ENCODE peak calls at places on chromosomes 1 and 21, in five cellular contexts. E is GM23338, N is neural progenitor cell, K is kidney epithelial cell, U is HL-60. V is an unnamed sample.

GRCh38 chr1:47824297-47824696 is 172.9 kb downstream of the TRABD2B start:
- DNase-seq in N (no peak), U (no peak), E (no peak), K (no peak), V (no peak)

GRCh38 chr1:213201380-213202155 is 150.5 kb downstream of the RPS6KC1 start:
- DNase-seq in E (no peak), N (no peak), K (no peak), U (no peak), V (no peak)

GRCh38 chr1:85445906-85446305 is 19.1 kb downstream of the DDAH1 start:
- DNase-seq in K (no peak), E (no peak), N (no peak), U (no peak), V (no peak)

GRCh38 chr1:205879974-205880373 is 30.0 kb upstream of the PM20D1 start:
- DNase-seq in U (no peak), K (no peak), N (no peak), E (no peak), V (no peak)

GRCh38 chr1:231093158-231093922 is 53.3 kb upstream of the FAM89A start:
- DNase-seq in U (no peak), E (no peak), N (peak), K (no peak), V (no peak)

GRCh38 chr21:34889287-34889536 is 159.9 kb downstream of the RUNX1 start:
- DNase-seq in N (no peak), E (peak), K (no peak), U (peak), V (no peak)

GRCh38 chr21:41321908-41322495 is 5.4 kb downstream of the FAM3B start:
- DNase-seq in E (no peak), K (no peak), U (no peak), N (no peak), V (no peak)

GRCh38 chr1:24745711-24746582 is 700 bp downstream of the CLIC4 start:
- DNase-seq in U (no peak), K (no peak), N (peak), E (peak), V (no peak)

GRCh38 chr21:42495765-42496119 is 282 bp downstream of the RSPH1 start:
- DNase-seq in N (no peak), U (no peak), K (no peak), E (peak), V (no peak)

GRCh38 chr1:47554901-47555300 is 117.1 kb downstream of the FOXD2 start:
- DNase-seq in N (no peak), U (no peak), E (no peak), K (no peak), V (peak)

GRCh38 chr1:51287966-51288365 is 42.4 kb downstream of the TTC39A start:
- DNase-seq in U (no peak), E (no peak), K (no peak), N (no peak), V (no peak)

GRCh38 chr1:224432672-224433040 is 1.9 kb downstream of the WDR26 start:
- DNase-seq in K (no peak), N (peak), U (no peak), E (no peak), V (no peak)

GRCh38 chr1:64624446-64624766 is 120.5 kb upstream of the RAVER2 start:
- DNase-seq in K (peak), N (no peak), E (no peak), U (no peak), V (peak)

GRCh38 chr1:85577421-85578320 is 2.9 kb upstream of the CCN1 start:
- DNase-seq in E (peak), N (peak), K (no peak), U (no peak), V (no peak)

GRCh38 chr1:8939362-8939995 is 6.2 kb upstream of the CA6 start:
- DNase-seq in E (no peak), N (no peak), U (peak), K (no peak), V (no peak)

GRCh38 chr1:184624051-184624450 is 130.6 kb downstream of the EDEM3 start:
- DNase-seq in K (no peak), U (no peak), N (no peak), E (no peak), V (no peak)

GRCh38 chr1:161145832-161146231 is 7.9 kb upstream of the UFC1 start:
- DNase-seq in U (no peak), K (no peak), N (no peak), E (no peak), V (no peak)

GRCh38 chr1:169809370-169810095 is 14.8 kb upstream of the METTL18 start:
- DNase-seq in K (peak), N (peak), U (no peak), E (peak), V (no peak)

GRCh38 chr21:43287111-43287973 is 118.5 kb downstream of the CRYAA start:
- DNase-seq in N (no peak), E (no peak), K (no peak), U (no peak), V (no peak)

GRCh38 chr1:95096218-95096841 is 20.8 kb upstream of the TLCD4 start:
- DNase-seq in U (no peak), E (no peak), N (no peak), K (no peak), V (no peak)

GRCh38 chr1:20593766-20594165 is 4.9 kb downstream of the CDA start:
- DNase-seq in K (no peak), N (no peak), U (no peak), E (no peak), V (no peak)

GRCh38 chr21:35488941-35489340 is 439.8 kb upstream of the RUNX1 start:
- DNase-seq in E (no peak), N (no peak), U (no peak), K (no peak), V (no peak)

GRCh38 chr1:61419681-61420080 is 305.3 kb downstream of the TM2D1 start:
- DNase-seq in U (no peak), K (no peak), N (no peak), E (no peak), V (no peak)

GRCh38 chr1:7727816-7728477 is 43.1 kb upstream of the VAMP3 start:
- DNase-seq in N (no peak), U (no peak), K (no peak), E (no peak), V (no peak)

GRCh38 chr21:34592120-34592561 is 22.8 kb downstream of the RCAN1 start:
- DNase-seq in N (no peak), E (no peak), K (no peak), U (no peak), V (no peak)

GRCh38 chr1:156448134-156448967 is 52.2 kb downstream of the MEF2D start:
- DNase-seq in K (no peak), N (no peak), U (no peak), E (peak), V (no peak)

GRCh38 chr1:220318673-220319072 is 46.4 kb upstream of the RAB3GAP2 start:
- DNase-seq in N (no peak), K (no peak), U (no peak), E (no peak), V (no peak)

GRCh38 chr1:115062542-115063004 is 26.7 kb downstream of the TSPAN2 start:
- DNase-seq in E (no peak), K (no peak), U (peak), N (no peak), V (no peak)

GRCh38 chr1:2801535-2802291 is at the start of gene TTC34:
- DNase-seq in K (no peak), E (peak), U (no peak), N (no peak), V (no peak)
- TF ChIP-seq CTCF in K (peak), E (peak), U (no peak), N (no peak), V (no peak)

GRCh38 chr1:178324003-178324402 is 172.8 kb downstream of the CLEC20A start:
- DNase-seq in E (no peak), N (no peak), K (no peak), U (no peak), V (no peak)

GRCh38 chr1:178328728-178329127 is 168.0 kb downstream of the CLEC20A start:
- DNase-seq in U (no peak), N (no peak), K (no peak), E (no peak), V (no peak)

GRCh38 chr1:178323067-178323466 is 173.7 kb downstream of the CLEC20A start:
- DNase-seq in N (no peak), U (no peak), E (no peak), K (no peak), V (no peak)
- TF ChIP-seq CTCF in N (no peak), U (no peak), E (no peak), K (no peak), V (no peak)

GRCh38 chr1:174053826-174054225 is 31.7 kb upstream of the RC3H1 start:
- DNase-seq in U (no peak), K (no peak), E (no peak), N (no peak), V (no peak)

GRCh38 chr1:174052621-174053020 is 30.5 kb upstream of the RC3H1 start:
- DNase-seq in N (no peak), K (no peak), E (no peak), U (no peak), V (no peak)

GRCh38 chr1:174051956-174052355 is 29.8 kb upstream of the RC3H1 start:
- DNase-seq in E (no peak), K (no peak), U (no peak), N (peak), V (no peak)

GRCh38 chr1:174044418-174045222 is 22.5 kb upstream of the RC3H1 start:
- DNase-seq in U (no peak), E (no peak), K (no peak), N (no peak), V (no peak)

GRCh38 chr1:174049514-174049913 is 27.4 kb upstream of the RC3H1 start:
- DNase-seq in K (no peak), U (no peak), N (no peak), E (no peak), V (no peak)
- TF ChIP-seq CTCF in K (no peak), U (no peak), N (no peak), E (no peak), V (no peak)

GRCh38 chr1:59075021-59075420 is 221.9 kb upstream of the FGGY start:
- DNase-seq in K (no peak), N (peak), U (no peak), E (no peak), V (no peak)

GRCh38 chr1:59078866-59079265 is 218.0 kb upstream of the FGGY start:
- DNase-seq in N (no peak), K (no peak), E (peak), U (no peak), V (no peak)

GRCh38 chr1:59074574-59074973 is 222.3 kb upstream of the FGGY start:
- DNase-seq in K (no peak), N (no peak), E (no peak), U (no peak), V (no peak)

GRCh38 chr1:59077739-59078503 is 219.0 kb upstream of the FGGY start:
- DNase-seq in U (no peak), E (peak), N (peak), K (no peak), V (no peak)

GRCh38 chr1:59076612-59077011 is 220.3 kb upstream of the FGGY start:
- DNase-seq in E (no peak), K (no peak), U (no peak), N (no peak), V (no peak)
- TF ChIP-seq CTCF in E (peak), K (no peak), U (no peak), N (no peak), V (peak)

DNA sequence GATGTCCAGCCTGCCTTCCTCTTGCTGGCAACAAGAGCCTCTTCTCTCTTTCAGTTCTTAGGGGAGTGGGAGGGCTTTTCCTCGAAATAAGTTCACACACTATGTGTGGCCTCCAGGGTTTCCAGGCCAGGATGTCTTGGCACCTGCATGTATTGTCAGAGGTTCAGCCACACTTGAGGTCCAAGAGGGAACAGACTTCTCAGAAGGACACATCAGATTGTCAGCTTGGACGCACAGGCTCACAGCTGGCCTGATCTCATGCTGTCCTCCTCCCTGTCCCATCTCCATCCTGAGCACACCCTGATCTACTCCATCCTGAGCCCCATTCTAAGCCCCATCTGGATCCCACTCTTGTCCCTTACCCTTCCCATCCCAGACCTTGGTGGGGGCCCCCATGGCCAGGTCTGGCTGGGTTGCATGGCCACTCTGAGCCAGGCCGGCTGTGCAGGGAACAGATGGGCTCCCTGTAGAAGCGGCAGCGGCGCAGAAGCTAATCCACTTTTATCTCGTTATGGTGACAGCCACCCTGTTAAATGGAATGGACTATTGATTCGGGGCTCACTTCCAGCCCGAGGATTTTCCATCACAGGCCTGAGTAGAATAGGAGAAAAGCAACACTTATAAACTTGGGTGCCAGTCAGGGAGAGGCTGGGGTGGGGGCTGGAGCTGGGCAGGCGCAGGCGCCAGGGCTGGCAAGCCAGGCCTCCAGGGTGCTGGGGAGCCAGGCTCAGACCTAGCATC is 85.1 kb upstream of the CSF3R start:
- DNase-seq in K (no peak), E (no peak), U (no peak), N (peak), V (no peak)
- TF ChIP-seq CTCF in K (no peak), E (no peak), U (no peak), N (no peak), V (no peak)

GRCh38 chr1:41906977-41907376 is 11.7 kb downstream of the HIVEP3 start:
- DNase-seq in K (no peak), U (no peak), N (no peak), E (no peak), V (no peak)
- TF ChIP-seq CTCF in K (no peak), U (no peak), N (no peak), E (no peak), V (no peak)

V was measured in AG04449.